ENCODE peak calls at places on chromosomes 6 and 20, in five cellular contexts. R is Right ventricle myocardium superior, E is germinal center, T is HEK293T, S is GM13977. F is an unnamed sample.

GRCh38 chr6:150038202-150038830 is 13.0 kb upstream of the RAET1L start:
- DNase-seq in T (no peak), E (no peak), R (no peak), S (no peak), F (no peak)

GRCh38 chr6:83708970-83709747 is at the start of gene SNAP91:
- DNase-seq in S (peak; percentile 36), R (no peak), E (peak; percentile 2), T (peak; percentile 74), F (peak; percentile 34)

GRCh38 chr6:22113046-22113766 is 183.6 kb downstream of the PRL start:
- DNase-seq in S (no peak), E (no peak), R (no peak), T (no peak), F (no peak)

GRCh38 chr20:41671143-41671542 is 53.0 kb upstream of the CHD6 start:
- DNase-seq in R (no peak), S (no peak), T (no peak), E (no peak), F (no peak)

GRCh38 chr6:92376711-92377110 is 1042.6 kb downstream of the EPHA7 start:
- DNase-seq in E (no peak), R (no peak), S (no peak), T (no peak), F (no peak)

GRCh38 chr6:16947461-16948159 is 154.2 kb upstream of the STMND1 start:
- DNase-seq in R (no peak), T (peak; percentile 51), S (no peak), E (no peak), F (no peak)

GRCh38 chr6:169253745-169254238 is at the start of gene THBS2:
- DNase-seq in T (no peak), R (peak; percentile 59), S (no peak), E (no peak), F (no peak)

GRCh38 chr20:62910777-62911497 is 15.4 kb downstream of the DIDO1 start:
- DNase-seq in E (no peak), T (no peak), S (no peak), R (no peak), F (no peak)

GRCh38 chr6:121619013-121619412 is 183.6 kb downstream of the GJA1 start:
- DNase-seq in R (no peak), E (no peak), S (no peak), T (no peak), F (no peak)

GRCh38 chr6:141548969-141549368 is 583.8 kb upstream of the GJE1 start:
- DNase-seq in E (no peak), S (no peak), T (no peak), R (no peak), F (no peak)

GRCh38 chr6:57013501-57013900 is 33.0 kb upstream of the KIAA1586 start:
- DNase-seq in T (no peak), R (no peak), E (no peak), S (no peak), F (no peak)

GRCh38 chr20:37703338-37703660 is 9.5 kb downstream of the CTNNBL1 start:
- DNase-seq in R (no peak), T (no peak), E (no peak), S (no peak), F (no peak)

GRCh38 chr6:26578279-26578678 is 18.5 kb upstream of the ABT1 start:
- DNase-seq in R (no peak), T (no peak), S (no peak), E (no peak), F (no peak)

GRCh38 chr6:16471898-16472297 is 233.5 kb downstream of the GMPR start:
- DNase-seq in R (no peak), S (no peak), T (no peak), E (peak; percentile 42), F (no peak)

GRCh38 chr6:4446982-4447381 is 311.6 kb upstream of the ECI2 start:
- DNase-seq in S (no peak), R (no peak), T (no peak), E (peak; percentile 8), F (no peak)

GRCh38 chr20:59318803-59319202 is 18.4 kb downstream of the EDN3 start:
- DNase-seq in R (no peak), E (no peak), S (no peak), T (no peak), F (no peak)

GRCh38 chr6:167805349-167806060 is 21.2 kb upstream of the AFDN start:
- DNase-seq in T (peak; percentile 2), R (no peak), E (no peak), S (no peak), F (no peak)

GRCh38 chr6:140061422-140062041 is 687.1 kb upstream of the CITED2 start:
- DNase-seq in E (no peak), T (no peak), R (no peak), S (no peak), F (no peak)

GRCh38 chr6:140708386-140708785 is 1333.9 kb upstream of the CITED2 start:
- DNase-seq in T (no peak), R (no peak), S (no peak), E (no peak), F (no peak)

GRCh38 chr6:154960299-154960796 is 34.8 kb upstream of the TIAM2 start:
- DNase-seq in S (no peak), R (peak; percentile 58), E (no peak), T (no peak), F (no peak)

GRCh38 chr6:125802943-125803377 is 12.2 kb downstream of the NCOA7 start:
- DNase-seq in E (no peak), T (no peak), S (no peak), R (no peak), F (no peak)

GRCh38 chr6:105482227-105482839 is 79.5 kb upstream of the PREP start:
- DNase-seq in T (no peak), R (peak; percentile 64), E (no peak), S (no peak), F (no peak)

GRCh38 chr6:36241728-36242127 is 28.1 kb upstream of the PNPLA1 start:
- DNase-seq in T (no peak), E (peak; percentile 79), R (no peak), S (peak; percentile 60), F (peak; percentile 71)

F was measured in GM13976.